ENCODE peak calls at places on chromosomes 13 and 19, in four cellular contexts. One of them, this sample, is unnamed.

GRCh38 chr13:39855236-39855635 is 199.8 kb downstream of the COG6 start:
- DNase-seq in BE2C: peak
- DNase-seq in choroid plexus epithelial cell: no peak
- DNase-seq in endothelial cell: no peak
- DNase-seq in this sample: no peak

GRCh38 chr19:55340144-55340783 is 588 bp downstream of the KMT5C start:
- DNase-seq in BE2C: no peak
- DNase-seq in endothelial cell: no peak
- DNase-seq in choroid plexus epithelial cell: no peak
- DNase-seq in this sample: peak

GRCh38 chr13:39016789-39017188 is 21.1 kb downstream of the PROSER1 start:
- DNase-seq in endothelial cell: no peak
- DNase-seq in choroid plexus epithelial cell: peak
- DNase-seq in BE2C: peak
- DNase-seq in this sample: no peak

GRCh38 chr13:42153371-42153770 is 104.9 kb downstream of the DGKH start:
- DNase-seq in BE2C: no peak
- DNase-seq in choroid plexus epithelial cell: peak
- DNase-seq in endothelial cell: no peak
- DNase-seq in this sample: no peak

GRCh38 chr19:41753936-41754529 is 1.3 kb upstream of the CEACAM6 start:
- DNase-seq in endothelial cell: peak
- DNase-seq in choroid plexus epithelial cell: peak
- DNase-seq in BE2C: peak
- DNase-seq in this sample: peak

GRCh38 chr19:51729781-51730180 is 6.0 kb upstream of the HAS1 start:
- DNase-seq in choroid plexus epithelial cell: no peak
- DNase-seq in BE2C: no peak
- DNase-seq in endothelial cell: no peak
- DNase-seq in this sample: no peak

GRCh38 chr19:15166700-15167099 is 34.1 kb downstream of the NOTCH3 start:
- DNase-seq in BE2C: no peak
- DNase-seq in endothelial cell: no peak
- DNase-seq in choroid plexus epithelial cell: no peak
- DNase-seq in this sample: no peak

GRCh38 chr13:111007209-111007608 is 92.3 kb upstream of the ANKRD10 start:
- DNase-seq in choroid plexus epithelial cell: no peak
- DNase-seq in BE2C: no peak
- DNase-seq in endothelial cell: no peak
- DNase-seq in this sample: no peak

GRCh38 chr13:110628952-110629701 is 13.8 kb downstream of the NAXD start:
- DNase-seq in BE2C: peak
- DNase-seq in endothelial cell: no peak
- DNase-seq in choroid plexus epithelial cell: peak
- DNase-seq in this sample: no peak

GRCh38 chr13:91111476-91112190 is 235.9 kb upstream of the MIR17HG start:
- DNase-seq in choroid plexus epithelial cell: no peak
- DNase-seq in endothelial cell: no peak
- DNase-seq in BE2C: no peak
- DNase-seq in this sample: no peak

GRCh38 chr13:101209206-101209893 is 207.0 kb downstream of the NALCN start:
- DNase-seq in endothelial cell: no peak
- DNase-seq in BE2C: no peak
- DNase-seq in choroid plexus epithelial cell: no peak
- DNase-seq in this sample: no peak

GRCh38 chr13:40179882-40180281 is 486.6 kb downstream of the FOXO1 start:
- DNase-seq in endothelial cell: no peak
- DNase-seq in choroid plexus epithelial cell: no peak
- DNase-seq in BE2C: no peak
- DNase-seq in this sample: no peak

GRCh38 chr19:9078651-9079050 is 8.2 kb upstream of the OR1M1 start:
- DNase-seq in endothelial cell: no peak
- DNase-seq in BE2C: no peak
- DNase-seq in choroid plexus epithelial cell: no peak
- DNase-seq in this sample: no peak

GRCh38 chr19:51568456-51568855 is 2.6 kb upstream of the ZNF175 start:
- DNase-seq in choroid plexus epithelial cell: no peak
- DNase-seq in endothelial cell: no peak
- DNase-seq in BE2C: no peak
- DNase-seq in this sample: no peak

GRCh38 chr13:113536461-113537110 is 46.1 kb upstream of the DCUN1D2 start:
- DNase-seq in endothelial cell: no peak
- DNase-seq in BE2C: no peak
- DNase-seq in choroid plexus epithelial cell: no peak
- DNase-seq in this sample: no peak

GRCh38 chr13:51004111-51004865 is 94.7 kb downstream of the RNASEH2B start:
- DNase-seq in BE2C: no peak
- DNase-seq in choroid plexus epithelial cell: no peak
- DNase-seq in endothelial cell: no peak
- DNase-seq in this sample: no peak

GRCh38 chr13:82522872-82523271 is 1359.4 kb downstream of the SLITRK1 start:
- DNase-seq in BE2C: no peak
- DNase-seq in choroid plexus epithelial cell: no peak
- DNase-seq in endothelial cell: no peak
- DNase-seq in this sample: no peak

GRCh38 chr19:52896431-52897148 is 845 bp downstream of the ZNF320 start:
- DNase-seq in endothelial cell: peak
- DNase-seq in BE2C: peak
- DNase-seq in choroid plexus epithelial cell: peak
- DNase-seq in this sample: no peak

GRCh38 chr13:19910336-19911072 is 47.1 kb upstream of the ZMYM5 start:
- DNase-seq in BE2C: no peak
- DNase-seq in endothelial cell: no peak
- DNase-seq in choroid plexus epithelial cell: peak
- DNase-seq in this sample: no peak

GRCh38 chr13:21055016-21055415 is 6.4 kb downstream of the LATS2 start:
- DNase-seq in endothelial cell: no peak
- DNase-seq in BE2C: no peak
- DNase-seq in choroid plexus epithelial cell: no peak
- DNase-seq in this sample: no peak

GRCh38 chr13:21053231-21053630 is 8.2 kb downstream of the LATS2 start:
- DNase-seq in choroid plexus epithelial cell: no peak
- DNase-seq in BE2C: no peak
- DNase-seq in endothelial cell: no peak
- DNase-seq in this sample: no peak

GRCh38 chr13:21051675-21052074 is 9.7 kb downstream of the LATS2 start:
- DNase-seq in endothelial cell: no peak
- DNase-seq in choroid plexus epithelial cell: no peak
- DNase-seq in BE2C: no peak
- DNase-seq in this sample: no peak

GRCh38 chr13:21055511-21056045 is 5.8 kb downstream of the LATS2 start:
- DNase-seq in choroid plexus epithelial cell: no peak
- DNase-seq in BE2C: no peak
- DNase-seq in endothelial cell: no peak
- DNase-seq in this sample: no peak

GRCh38 chr13:21054313-21054712 is 7.1 kb downstream of the LATS2 start:
- DNase-seq in endothelial cell: no peak
- DNase-seq in BE2C: no peak
- DNase-seq in choroid plexus epithelial cell: no peak
- DNase-seq in this sample: no peak
- TF ChIP-seq CTCF in endothelial cell: no peak
- TF ChIP-seq CTCF in BE2C: no peak
- TF ChIP-seq CTCF in choroid plexus epithelial cell: no peak
- TF ChIP-seq CTCF in this sample: no peak

GRCh38 chr19:30049844-30050667 is 108.0 kb downstream of the URI1 start:
- DNase-seq in BE2C: peak
- DNase-seq in endothelial cell: no peak
- DNase-seq in choroid plexus epithelial cell: no peak
- DNase-seq in this sample: no peak

GRCh38 chr19:30044273-30045259 is 102.5 kb downstream of the URI1 start:
- DNase-seq in BE2C: no peak
- DNase-seq in endothelial cell: no peak
- DNase-seq in choroid plexus epithelial cell: no peak
- DNase-seq in this sample: no peak

GRCh38 chr19:30049226-30049625 is 107.2 kb downstream of the URI1 start:
- DNase-seq in BE2C: no peak
- DNase-seq in endothelial cell: no peak
- DNase-seq in choroid plexus epithelial cell: no peak
- DNase-seq in this sample: no peak

GRCh38 chr19:30047355-30047895 is 105.4 kb downstream of the URI1 start:
- DNase-seq in choroid plexus epithelial cell: no peak
- DNase-seq in endothelial cell: no peak
- DNase-seq in BE2C: no peak
- DNase-seq in this sample: no peak

DNA sequence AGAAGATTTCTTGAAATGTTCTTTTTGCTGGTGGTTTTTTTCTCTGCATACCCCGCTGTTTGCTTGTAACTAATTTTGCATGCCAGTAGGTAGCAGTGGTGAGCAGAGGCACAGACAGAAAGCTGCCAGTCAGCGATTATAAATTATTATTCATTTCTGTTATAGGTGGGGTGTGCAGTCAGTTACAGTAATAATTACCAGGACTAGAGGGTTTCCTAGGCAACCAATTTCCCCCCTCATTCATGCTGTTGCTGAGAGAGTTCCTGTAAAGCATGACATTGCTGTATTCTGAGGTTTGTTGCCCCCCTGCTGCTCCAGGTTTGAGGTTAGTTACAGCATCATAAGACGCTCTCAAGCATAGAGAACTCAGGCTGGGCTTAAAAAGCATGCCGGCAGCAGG is 104.5 kb downstream of the URI1 start:
- DNase-seq in BE2C: peak
- DNase-seq in choroid plexus epithelial cell: peak
- DNase-seq in endothelial cell: no peak
- DNase-seq in this sample: no peak
- TF ChIP-seq CTCF in BE2C: peak
- TF ChIP-seq CTCF in choroid plexus epithelial cell: peak
- TF ChIP-seq CTCF in endothelial cell: no peak
- TF ChIP-seq CTCF in this sample: peak

GRCh38 chr13:53201454-53202225 is 173.0 kb downstream of the OLFM4 start:
- DNase-seq in choroid plexus epithelial cell: peak
- DNase-seq in BE2C: peak
- DNase-seq in endothelial cell: peak
- DNase-seq in this sample: no peak
- TF ChIP-seq CTCF in choroid plexus epithelial cell: no peak
- TF ChIP-seq CTCF in BE2C: peak
- TF ChIP-seq CTCF in endothelial cell: peak
- TF ChIP-seq CTCF in this sample: no peak

GRCh38 chr13:35903075-35903474 is 228.1 kb downstream of the DCLK1 start:
- DNase-seq in choroid plexus epithelial cell: no peak
- DNase-seq in BE2C: no peak
- DNase-seq in endothelial cell: no peak
- DNase-seq in this sample: no peak
- TF ChIP-seq CTCF in choroid plexus epithelial cell: no peak
- TF ChIP-seq CTCF in BE2C: no peak
- TF ChIP-seq CTCF in endothelial cell: no peak
- TF ChIP-seq CTCF in this sample: no peak

DNA sequence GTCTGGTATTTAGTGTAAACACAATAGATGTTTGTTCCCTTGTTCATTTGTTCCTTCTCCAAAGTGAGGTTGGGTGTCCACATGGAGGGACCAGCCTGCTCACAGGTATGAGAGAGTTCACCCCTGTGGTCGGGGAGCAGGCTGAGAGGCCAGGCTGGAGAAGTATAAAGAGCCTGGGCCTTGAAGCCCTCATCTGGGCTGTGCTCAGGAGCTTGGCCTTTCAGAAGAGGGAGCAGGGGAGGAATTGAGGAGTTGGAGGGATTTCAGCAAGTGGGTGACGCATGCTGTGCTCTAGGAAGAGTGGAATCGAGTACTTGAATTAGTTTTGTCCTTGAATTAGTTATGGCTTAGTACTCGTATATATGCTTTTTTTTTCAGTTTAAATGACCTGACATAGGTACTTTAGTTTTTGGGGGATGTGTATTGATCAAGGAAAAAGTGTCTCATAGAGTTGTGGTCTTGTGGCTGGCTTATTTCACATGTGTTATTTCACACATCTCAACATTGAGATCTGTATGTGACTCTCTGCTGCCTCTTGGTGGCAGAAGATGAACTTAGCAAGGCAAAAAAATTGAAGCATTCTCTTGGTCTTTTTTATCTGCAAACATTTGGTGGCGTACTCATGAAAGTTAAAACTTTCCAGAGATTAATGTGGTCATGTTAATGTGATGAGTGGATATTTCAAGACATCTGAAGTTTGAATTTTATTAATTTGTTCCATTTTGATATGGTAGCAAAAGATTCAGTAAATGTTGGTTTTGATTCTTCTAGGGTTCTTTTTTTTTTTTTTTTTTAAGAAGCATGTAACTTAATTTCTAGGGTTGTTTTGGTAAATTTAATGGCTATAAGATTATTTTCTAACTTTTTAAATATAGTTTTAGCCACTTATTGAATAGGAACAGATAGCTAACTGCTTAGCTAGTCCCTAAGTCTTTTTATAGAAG is 54.3 kb downstream of the SLAIN1 start:
- DNase-seq in BE2C: peak
- DNase-seq in choroid plexus epithelial cell: peak
- DNase-seq in endothelial cell: peak
- DNase-seq in this sample: no peak
- TF ChIP-seq CTCF in BE2C: peak
- TF ChIP-seq CTCF in choroid plexus epithelial cell: peak
- TF ChIP-seq CTCF in endothelial cell: peak
- TF ChIP-seq CTCF in this sample: peak

GRCh38 chr13:52845766-52846566 is 2.5 kb downstream of the PCDH8 start:
- DNase-seq in endothelial cell: peak
- DNase-seq in BE2C: peak
- DNase-seq in choroid plexus epithelial cell: peak
- DNase-seq in this sample: no peak
- TF ChIP-seq CTCF in endothelial cell: peak
- TF ChIP-seq CTCF in BE2C: peak
- TF ChIP-seq CTCF in choroid plexus epithelial cell: peak
- TF ChIP-seq CTCF in this sample: no peak

DNA sequence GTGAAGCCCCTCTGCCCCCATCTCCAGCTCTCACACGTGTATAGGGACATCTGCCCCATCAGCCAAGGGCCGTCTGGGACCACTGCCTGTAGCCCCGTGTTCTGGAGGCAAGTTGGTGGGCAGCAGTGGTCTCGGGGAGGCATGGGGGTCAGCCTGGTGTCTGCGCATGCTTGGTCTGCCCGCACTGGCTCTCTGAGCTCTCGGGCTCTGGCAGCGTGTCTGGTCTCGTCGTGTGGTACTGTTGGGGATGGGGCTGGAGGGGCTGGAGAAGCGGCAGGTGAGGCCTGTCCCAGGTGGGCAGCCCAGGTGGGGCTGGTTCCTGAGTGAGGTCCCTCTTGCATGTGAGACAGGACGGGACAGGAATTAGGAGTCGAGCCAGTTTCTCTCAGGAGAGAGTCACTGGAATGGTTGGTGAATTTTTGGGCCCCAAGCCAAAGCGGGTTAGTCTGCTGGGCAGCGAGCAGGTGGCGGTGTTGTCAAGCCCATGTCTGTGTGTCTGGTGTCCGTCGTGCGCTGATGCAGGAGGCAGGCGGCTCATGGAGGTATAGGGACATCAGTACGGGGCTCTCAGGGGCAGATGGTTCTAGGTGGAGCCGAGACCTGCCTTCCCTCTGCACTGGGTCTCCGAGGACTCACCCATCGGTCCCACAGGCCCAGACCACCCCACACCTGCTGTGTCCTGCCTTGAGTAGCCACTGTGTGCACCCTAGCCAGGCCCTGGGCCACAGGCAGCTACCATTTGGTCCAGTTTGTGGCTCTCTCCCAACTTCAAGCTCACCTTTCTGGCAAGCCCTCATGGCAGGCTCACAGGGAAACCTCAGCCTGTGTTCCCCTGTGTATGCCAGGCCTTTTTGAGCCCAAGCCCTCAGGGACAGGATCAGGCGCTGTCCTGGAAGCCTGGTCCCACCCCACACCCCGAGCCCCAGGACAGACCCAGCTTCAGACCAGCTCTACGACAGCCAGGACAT is 18.2 kb downstream of the COMP start:
- DNase-seq in endothelial cell: no peak
- DNase-seq in choroid plexus epithelial cell: no peak
- DNase-seq in BE2C: peak
- DNase-seq in this sample: no peak
- TF ChIP-seq CTCF in endothelial cell: no peak
- TF ChIP-seq CTCF in choroid plexus epithelial cell: no peak
- TF ChIP-seq CTCF in BE2C: peak
- TF ChIP-seq CTCF in this sample: no peak

GRCh38 chr19:2269244-2270156 is 12.5 kb downstream of the PEAK3 start:
- DNase-seq in choroid plexus epithelial cell: peak
- DNase-seq in endothelial cell: peak
- DNase-seq in BE2C: peak
- DNase-seq in this sample: peak
- TF ChIP-seq CTCF in choroid plexus epithelial cell: no peak
- TF ChIP-seq CTCF in endothelial cell: no peak
- TF ChIP-seq CTCF in BE2C: peak
- TF ChIP-seq CTCF in this sample: no peak

This sample was measured in natural killer cell.